ENCODE peak calls at places on chromosome 9, in eight cellular contexts. Y, Q, B, F, S, H, K and Z are unnamed samples.

GRCh38 chr9:132144708-132145365 is 17.0 kb upstream of the NTNG2 start:
- DNase-seq in Y (no peak), Q (no peak), B (peak), F (no peak), S (no peak), H (no peak), K (no peak), Z (no peak)

GRCh38 chr9:136881691-136882108 is 4.6 kb upstream of the TRAF2 start:
- DNase-seq in Y (no peak), Q (no peak), B (peak), F (no peak), S (peak), H (no peak), K (no peak), Z (no peak)

GRCh38 chr9:131999692-132000551 is 79.7 kb downstream of the MED27 start:
- DNase-seq in Y (no peak), Q (peak), B (peak), F (no peak), S (no peak), H (no peak), K (no peak), Z (peak)

GRCh38 chr9:107636596-107637405 is 147.2 kb upstream of the KLF4 start:
- DNase-seq in Y (no peak), Q (no peak), B (no peak), F (no peak), S (no peak), H (no peak), K (no peak), Z (no peak)

GRCh38 chr9:133113163-133113927 is 7.7 kb downstream of the RALGDS start:
- DNase-seq in Y (no peak), Q (no peak), B (peak), F (peak), S (no peak), H (no peak), K (no peak), Z (no peak)

GRCh38 chr9:129283290-129283691 is 105.2 kb upstream of the IER5L start:
- DNase-seq in Y (no peak), Q (no peak), B (no peak), F (peak), S (no peak), H (no peak), K (no peak), Z (no peak)

GRCh38 chr9:79104216-79104615 is 467.5 kb upstream of the TLE4 start:
- DNase-seq in Y (no peak), Q (peak), B (no peak), F (no peak), S (no peak), H (no peak), K (no peak), Z (no peak)

GRCh38 chr9:86470326-86470725 is 116.1 kb upstream of the TUT7 start:
- DNase-seq in Y (no peak), Q (peak), B (peak), F (no peak), S (no peak), H (no peak), K (no peak), Z (no peak)

GRCh38 chr9:110880123-110880522 is 158.1 kb downstream of the LPAR1 start:
- DNase-seq in Y (no peak), Q (peak), B (no peak), F (no peak), S (no peak), H (no peak), K (no peak), Z (peak)

GRCh38 chr9:70609542-70610286 is 195.3 kb upstream of the KLF9 start:
- DNase-seq in Y (no peak), Q (peak), B (peak), F (no peak), S (no peak), H (no peak), K (no peak), Z (peak)

GRCh38 chr9:86096382-86096781 is 3.0 kb downstream of the GOLM1 start:
- DNase-seq in Y (no peak), Q (no peak), B (peak), F (no peak), S (no peak), H (no peak), K (no peak), Z (no peak)

GRCh38 chr9:13330396-13331004 is 51.0 kb upstream of the MPDZ start:
- DNase-seq in Y (no peak), Q (no peak), B (no peak), F (no peak), S (peak), H (no peak), K (no peak), Z (no peak)

GRCh38 chr9:85142461-85143401 is 473.2 kb downstream of the NTRK2 start:
- DNase-seq in Y (peak), Q (no peak), B (peak), F (no peak), S (peak), H (no peak), K (no peak), Z (peak)

GRCh38 chr9:131236161-131236560 is 40.1 kb downstream of the FAM78A start:
- DNase-seq in Y (no peak), Q (no peak), B (no peak), F (no peak), S (no peak), H (no peak), K (no peak), Z (no peak)

GRCh38 chr9:90851444-90851843 is 49.8 kb downstream of the SYK start:
- DNase-seq in Y (no peak), Q (no peak), B (no peak), F (no peak), S (peak), H (no peak), K (no peak), Z (no peak)

GRCh38 chr9:128078504-128079434 is 10.7 kb downstream of the SLC25A25 start:
- DNase-seq in Y (no peak), Q (no peak), B (peak), F (no peak), S (peak), H (no peak), K (no peak), Z (no peak)

GRCh38 chr9:116546711-116547581 is 140.2 kb upstream of the TRIM32 start:
- DNase-seq in Y (no peak), Q (no peak), B (peak), F (no peak), S (no peak), H (no peak), K (no peak), Z (no peak)

GRCh38 chr9:84677080-84677479 is 7.6 kb downstream of the NTRK2 start:
- DNase-seq in Y (no peak), Q (no peak), B (peak), F (no peak), S (no peak), H (no peak), K (no peak), Z (no peak)

GRCh38 chr9:73270967-73271722 is 119.5 kb downstream of the ANXA1 start:
- DNase-seq in Y (peak), Q (peak), B (peak), F (no peak), S (no peak), H (no peak), K (no peak), Z (peak)

GRCh38 chr9:98642661-98643312 is 65.9 kb downstream of the GABBR2 start:
- DNase-seq in Y (no peak), Q (no peak), B (no peak), F (no peak), S (peak), H (no peak), K (no peak), Z (no peak)

GRCh38 chr9:76373173-76373771 is 21.0 kb downstream of the RFK start:
- DNase-seq in Y (no peak), Q (no peak), B (peak), F (no peak), S (no peak), H (no peak), K (no peak), Z (peak)

GRCh38 chr9:19442240-19442639 is 33.4 kb downstream of the ACER2 start:
- DNase-seq in Y (no peak), Q (no peak), B (no peak), F (no peak), S (no peak), H (no peak), K (no peak), Z (no peak)

GRCh38 chr9:137222190-137223077 is at the start of gene RNF208:
- DNase-seq in Y (no peak), Q (no peak), B (no peak), F (no peak), S (peak), H (no peak), K (no peak), Z (no peak)

GRCh38 chr9:129887210-129888084 is 52.2 kb downstream of the USP20 start:
- DNase-seq in Y (peak), Q (peak), B (no peak), F (no peak), S (no peak), H (peak), K (no peak), Z (no peak)

GRCh38 chr9:118364266-118365075 is 660.3 kb downstream of the TLR4 start:
- DNase-seq in Y (no peak), Q (no peak), B (no peak), F (no peak), S (no peak), H (no peak), K (no peak), Z (no peak)